ENCODE peak calls at places on chromosomes 5 and 9, in ten cellular contexts. N is nephron progenitor cell, W is HepG2, T is HCT116, Y is neural progenitor cell, B is OCI-LY7, K is GM12865, F is mammary epithelial cell, C is tibial nerve, E is BJ. I is an unnamed sample.

GRCh38 chr9:128043467-128043868 is 23.7 kb downstream of the NAIF1 start:
- DNase-seq in N (peak), W (peak), T (no peak), Y (peak), B (no peak), K (no peak), F (no peak), C (no peak), E (no peak), I (no peak)

GRCh38 chr5:115184780-115185179 is 15.1 kb upstream of the TRIM36 start:
- DNase-seq in N (no peak), W (no peak), T (no peak), Y (no peak), B (no peak), K (no peak), F (no peak), C (no peak), E (no peak), I (no peak)

GRCh38 chr9:90967171-90967570 is 165.6 kb downstream of the SYK start:
- DNase-seq in N (no peak), W (no peak), T (no peak), Y (no peak), B (no peak), K (no peak), F (no peak), C (no peak), E (no peak), I (no peak)

GRCh38 chr5:94627191-94627590 is 8.7 kb downstream of the SLF1 start:
- DNase-seq in N (no peak), W (no peak), T (no peak), Y (no peak), B (no peak), K (no peak), F (no peak), C (no peak), E (no peak), I (no peak)

GRCh38 chr9:24708808-24709207 is 163.1 kb upstream of the IZUMO3 start:
- DNase-seq in N (no peak), W (no peak), T (no peak), Y (no peak), B (no peak), K (no peak), F (no peak), C (no peak), E (no peak), I (no peak)

GRCh38 chr5:140160432-140160831 is 14.6 kb upstream of the CYSTM1 start:
- DNase-seq in N (no peak), W (no peak), T (no peak), Y (no peak), B (no peak), K (no peak), F (no peak), C (no peak), E (no peak), I (no peak)

GRCh38 chr5:65209341-65209740 is 272.4 kb downstream of the ADAMTS6 start:
- DNase-seq in N (no peak), W (no peak), T (no peak), Y (no peak), B (no peak), K (no peak), F (peak), C (no peak), E (peak), I (no peak)

GRCh38 chr5:157821822-157822622 is 36.9 kb downstream of the CLINT1 start:
- DNase-seq in N (no peak), W (peak), T (no peak), Y (no peak), B (no peak), K (no peak), F (peak), C (no peak), E (no peak), I (no peak)

GRCh38 chr9:124320062-124320973 is 62.6 kb downstream of the NEK6 start:
- DNase-seq in N (peak), W (peak), T (peak), Y (peak), B (peak), K (peak), F (peak), C (peak), E (no peak), I (no peak)

GRCh38 chr5:66989286-66989685 is 207.3 kb downstream of the CD180 start:
- DNase-seq in N (no peak), W (peak), T (no peak), Y (peak), B (no peak), K (no peak), F (peak), C (no peak), E (no peak), I (no peak)

GRCh38 chr5:13251623-13252367 is 692.7 kb downstream of the DNAH5 start:
- DNase-seq in N (no peak), W (no peak), T (no peak), Y (no peak), B (no peak), K (no peak), F (peak), C (no peak), E (no peak), I (no peak)

GRCh38 chr5:140480310-140481014 is 67.0 kb upstream of the EIF4EBP3 start:
- DNase-seq in N (no peak), W (no peak), T (no peak), Y (no peak), B (no peak), K (no peak), F (no peak), C (no peak), E (no peak), I (no peak)

GRCh38 chr5:132044207-132044606 is 16.2 kb upstream of the IL3 start:
- DNase-seq in N (no peak), W (no peak), T (no peak), Y (no peak), B (no peak), K (no peak), F (no peak), C (no peak), E (no peak), I (no peak)

GRCh38 chr9:135971892-135972291 is 10.7 kb upstream of the UBAC1 start:
- DNase-seq in N (peak), W (peak), T (peak), Y (peak), B (peak), K (peak), F (peak), C (no peak), E (no peak), I (no peak)

GRCh38 chr5:179272326-179273073 is 72.8 kb downstream of the ADAMTS2 start:
- DNase-seq in N (no peak), W (no peak), T (no peak), Y (peak), B (no peak), K (no peak), F (no peak), C (no peak), E (no peak), I (peak)

GRCh38 chr5:151195622-151196021 is 28.3 kb downstream of the CCDC69 start:
- DNase-seq in N (no peak), W (no peak), T (no peak), Y (no peak), B (no peak), K (no peak), F (no peak), C (no peak), E (peak), I (no peak)

GRCh38 chr9:70111042-70111602 is 67.5 kb downstream of the MAMDC2 start:
- DNase-seq in N (peak), W (peak), T (peak), Y (peak), B (peak), K (peak), F (peak), C (peak), E (no peak), I (peak)

GRCh38 chr9:5455181-5455580 is 4.8 kb downstream of the CD274 start:
- DNase-seq in N (no peak), W (no peak), T (no peak), Y (no peak), B (no peak), K (peak), F (peak), C (no peak), E (peak), I (no peak)

GRCh38 chr5:86918246-86918645 is 300.5 kb downstream of the COX7C start:
- DNase-seq in N (no peak), W (no peak), T (no peak), Y (no peak), B (no peak), K (no peak), F (no peak), C (no peak), E (no peak), I (no peak)

GRCh38 chr5:146047396-146047795 is 58.0 kb downstream of the PLAC8L1 start:
- DNase-seq in N (no peak), W (no peak), T (no peak), Y (no peak), B (no peak), K (no peak), F (peak), C (no peak), E (no peak), I (no peak)

GRCh38 chr5:149951138-149951749 is 6.7 kb upstream of the PDE6A start:
- DNase-seq in N (no peak), W (peak), T (no peak), Y (no peak), B (no peak), K (peak), F (no peak), C (no peak), E (no peak), I (no peak)

DNA sequence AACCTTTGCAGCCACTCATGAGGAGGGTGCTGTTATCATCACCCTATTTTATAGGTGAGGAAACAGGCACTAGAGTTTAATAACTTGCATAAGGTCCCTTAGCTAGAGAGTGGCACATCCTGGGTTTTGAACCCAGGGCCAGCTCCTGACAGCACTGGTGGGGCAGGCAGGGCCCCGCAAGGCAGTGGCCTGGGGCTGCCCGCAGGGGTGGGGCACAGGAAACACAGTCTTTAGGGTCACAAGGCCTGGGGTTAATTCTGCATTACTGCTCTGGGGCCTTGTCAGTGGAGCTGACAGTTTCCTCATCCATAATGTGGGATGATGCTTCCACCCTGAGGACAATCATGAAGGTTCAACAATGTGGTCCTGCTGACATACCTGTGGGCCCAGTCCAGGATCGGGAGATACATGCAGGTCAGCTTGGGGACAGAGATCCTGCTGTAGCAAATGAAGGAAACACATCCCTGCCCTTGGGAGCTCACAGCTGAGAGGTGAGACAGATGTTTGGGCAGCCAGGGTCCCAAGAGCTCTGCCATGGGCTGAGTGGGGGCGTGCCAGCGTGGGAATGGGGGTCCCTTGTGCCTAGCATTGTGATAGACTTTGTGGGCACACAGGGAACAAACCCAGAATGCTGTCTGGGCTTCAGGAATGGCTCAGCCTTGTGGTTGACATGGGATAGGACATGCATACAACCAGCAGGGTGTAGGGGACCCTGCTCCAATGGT is 14.7 kb downstream of the FGF18 start:
- DNase-seq in N (no peak), W (no peak), T (no peak), Y (no peak), B (no peak), K (no peak), F (no peak), C (no peak), E (no peak), I (no peak)
- TF ChIP-seq CTCF in N (no peak), W (peak), T (no peak), Y (no peak), B (no peak), K (no peak), F (no peak), C (no peak), E (no peak), I (no peak)

DNA sequence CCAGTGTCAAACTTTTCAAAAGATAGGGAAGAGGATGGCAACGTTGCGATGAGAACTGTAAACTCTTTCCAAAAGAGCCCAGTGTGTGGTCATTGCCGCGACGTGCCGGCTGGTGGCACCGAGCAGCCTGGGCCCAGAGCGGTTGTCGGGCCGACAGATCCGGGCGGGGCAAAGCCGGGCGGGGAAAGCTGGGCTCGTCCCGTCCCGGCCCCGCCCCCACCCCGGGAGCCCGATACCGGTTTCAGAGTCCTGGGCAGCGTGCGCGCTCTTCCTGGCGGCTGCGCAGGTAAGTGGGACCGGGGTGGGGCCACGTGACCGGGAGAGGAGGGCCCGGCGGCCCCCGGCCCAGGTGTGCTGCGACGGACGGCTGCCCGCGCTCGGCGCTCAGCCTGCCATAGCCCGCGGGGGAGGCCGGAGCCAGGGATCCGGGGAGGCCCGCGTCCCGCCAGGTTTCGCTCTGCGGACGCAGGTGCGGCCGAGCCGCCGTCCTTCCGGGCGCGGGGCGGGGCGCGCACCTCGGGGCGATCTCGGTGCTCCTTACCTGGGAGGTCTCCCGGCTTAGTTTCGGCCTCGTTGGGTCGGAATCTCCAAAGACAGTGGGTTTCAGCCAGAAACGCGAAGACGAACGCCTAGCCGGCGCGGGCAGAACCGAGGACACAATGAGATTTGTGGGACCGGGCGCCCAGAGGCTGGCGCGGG is at the start of gene MARVELD2:
- DNase-seq in N (peak), W (peak), T (peak), Y (peak), B (no peak), K (peak), F (peak), C (peak), E (no peak), I (peak)
- TF ChIP-seq CTCF in N (no peak), W (peak), T (peak), Y (peak), B (no peak), K (peak), F (peak), C (no peak), E (peak), I (no peak)

DNA sequence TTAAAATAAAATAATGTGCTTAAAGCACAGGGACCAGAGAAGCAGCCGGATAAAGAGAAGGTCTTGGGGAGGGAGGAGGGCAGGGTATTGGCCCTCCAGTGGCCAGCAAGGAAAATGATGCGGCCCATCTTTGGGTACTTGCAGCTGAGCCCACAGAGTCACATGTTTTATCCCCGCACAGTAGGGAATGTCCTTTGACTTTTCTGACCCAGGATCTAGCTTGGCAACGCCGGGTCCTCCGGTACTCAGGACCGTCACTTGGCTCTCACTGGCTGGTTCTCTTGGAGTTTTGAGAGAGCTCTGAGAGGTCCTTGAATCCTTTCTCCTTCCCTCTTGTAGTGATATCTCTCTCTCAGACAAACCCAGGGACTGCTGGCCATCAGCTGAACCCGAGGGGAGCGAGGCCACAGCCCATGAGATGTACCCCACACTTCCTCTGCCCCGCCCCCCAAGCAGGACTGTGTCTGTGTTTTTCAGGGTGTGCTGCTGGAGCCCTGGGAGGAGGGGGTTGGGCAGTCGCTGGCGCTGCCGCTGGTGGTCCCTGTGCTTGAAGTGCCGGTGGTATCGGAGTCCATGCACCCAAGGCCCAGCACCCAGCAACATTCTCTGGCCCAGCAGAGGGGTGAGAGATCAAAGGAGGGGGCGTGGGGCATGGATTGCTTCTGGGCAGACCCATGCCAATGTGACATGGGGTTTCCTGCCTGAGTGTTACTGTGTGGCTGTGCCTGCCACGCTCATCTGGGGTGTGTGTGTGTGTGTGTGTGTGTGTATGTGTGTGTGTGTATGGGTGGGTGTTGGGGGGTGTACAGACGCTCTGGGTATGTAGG is 35.5 kb upstream of the HSPA9 start:
- DNase-seq in N (peak), W (no peak), T (no peak), Y (peak), B (no peak), K (no peak), F (no peak), C (no peak), E (no peak), I (no peak)
- TF ChIP-seq CTCF in N (peak), W (peak), T (no peak), Y (peak), B (no peak), K (no peak), F (peak), C (no peak), E (peak), I (no peak)

DNA sequence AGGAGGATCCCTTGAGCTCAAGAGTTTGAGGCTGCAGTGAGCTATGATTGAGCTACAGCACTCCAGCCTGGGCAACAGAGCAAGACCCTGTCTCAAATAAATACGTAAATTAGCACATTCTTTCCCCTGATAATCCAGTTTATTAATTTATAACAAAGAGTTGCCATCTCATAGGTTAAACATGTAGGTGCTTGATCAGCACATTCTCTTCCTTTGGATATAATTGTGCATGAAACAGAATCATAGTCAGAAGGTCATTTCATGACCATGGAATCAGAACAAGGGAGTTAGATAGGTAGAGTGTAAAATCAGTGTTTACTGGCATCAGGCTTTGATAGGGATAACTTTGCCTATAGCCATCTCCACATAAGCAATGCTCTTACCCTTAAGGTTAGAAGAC is 43.0 kb upstream of the KIAA1958 start:
- DNase-seq in N (no peak), W (no peak), T (no peak), Y (no peak), B (no peak), K (no peak), F (no peak), C (no peak), E (no peak), I (no peak)
- TF ChIP-seq CTCF in N (no peak), W (no peak), T (no peak), Y (no peak), B (no peak), K (no peak), F (no peak), C (no peak), E (no peak), I (no peak)

GRCh38 chr5:61915646-61916045 is 390.4 kb upstream of the KIF2A start:
- DNase-seq in N (no peak), W (no peak), T (no peak), Y (peak), B (no peak), K (no peak), F (no peak), C (no peak), E (no peak), I (no peak)
- TF ChIP-seq CTCF in N (no peak), W (no peak), T (no peak), Y (peak), B (peak), K (no peak), F (no peak), C (no peak), E (no peak), I (no peak)

GRCh38 chr5:57902035-57902434 is 419.4 kb upstream of the ACTBL2 start:
- DNase-seq in N (no peak), W (no peak), T (no peak), Y (no peak), B (no peak), K (no peak), F (no peak), C (no peak), E (no peak), I (no peak)
- TF ChIP-seq CTCF in N (no peak), W (no peak), T (no peak), Y (no peak), B (no peak), K (no peak), F (no peak), C (no peak), E (no peak), I (no peak)